ENCODE peak calls at places on chromosomes 12 and 14, in seven cellular contexts. One of them, this sample, is unnamed.

GRCh38 chr12:131279281-131279921 is 325.7 kb downstream of the ADGRD1 start:
- DNase-seq in WTC11: no peak
- DNase-seq in AG04450: no peak
- DNase-seq in right atrium auricular region: no peak
- DNase-seq in astrocyte of the spinal cord: no peak
- DNase-seq in HepG2: no peak
- DNase-seq in AG09319: no peak
- DNase-seq in this sample: no peak

GRCh38 chr12:58206876-58207275 is 265.5 kb downstream of the ATP23 start:
- DNase-seq in HepG2: no peak
- DNase-seq in AG09319: no peak
- DNase-seq in right atrium auricular region: no peak
- DNase-seq in WTC11: no peak
- DNase-seq in AG04450: no peak
- DNase-seq in astrocyte of the spinal cord: no peak
- DNase-seq in this sample: no peak

GRCh38 chr12:46382974-46383653 is 10.5 kb upstream of the SLC38A2 start:
- DNase-seq in AG04450: peak
- DNase-seq in HepG2: peak
- DNase-seq in astrocyte of the spinal cord: peak
- DNase-seq in right atrium auricular region: peak
- DNase-seq in AG09319: peak
- DNase-seq in WTC11: peak
- DNase-seq in this sample: peak

GRCh38 chr12:24945039-24945438 is 3.9 kb downstream of the BCAT1 start:
- DNase-seq in AG04450: no peak
- DNase-seq in astrocyte of the spinal cord: no peak
- DNase-seq in WTC11: no peak
- DNase-seq in HepG2: no peak
- DNase-seq in right atrium auricular region: no peak
- DNase-seq in AG09319: no peak
- DNase-seq in this sample: no peak

GRCh38 chr12:79690606-79691298 is at the start of gene PAWR:
- DNase-seq in AG09319: no peak
- DNase-seq in right atrium auricular region: no peak
- DNase-seq in astrocyte of the spinal cord: peak
- DNase-seq in HepG2: peak
- DNase-seq in WTC11: peak
- DNase-seq in AG04450: no peak
- DNase-seq in this sample: peak

GRCh38 chr12:77401480-77402105 is 336.2 kb upstream of the E2F7 start:
- DNase-seq in HepG2: no peak
- DNase-seq in AG09319: no peak
- DNase-seq in AG04450: no peak
- DNase-seq in right atrium auricular region: no peak
- DNase-seq in astrocyte of the spinal cord: no peak
- DNase-seq in WTC11: no peak
- DNase-seq in this sample: no peak

GRCh38 chr12:23834076-23834475 is 115.4 kb downstream of the SOX5 start:
- DNase-seq in HepG2: no peak
- DNase-seq in WTC11: no peak
- DNase-seq in astrocyte of the spinal cord: peak
- DNase-seq in AG04450: no peak
- DNase-seq in AG09319: no peak
- DNase-seq in right atrium auricular region: no peak
- DNase-seq in this sample: no peak

GRCh38 chr14:101358320-101358569 is 203.1 kb upstream of the DIO3 start:
- DNase-seq in HepG2: no peak
- DNase-seq in AG09319: no peak
- DNase-seq in astrocyte of the spinal cord: no peak
- DNase-seq in AG04450: no peak
- DNase-seq in right atrium auricular region: no peak
- DNase-seq in WTC11: no peak
- DNase-seq in this sample: no peak

GRCh38 chr12:23450810-23451209 is 498.7 kb downstream of the SOX5 start:
- DNase-seq in AG09319: no peak
- DNase-seq in AG04450: no peak
- DNase-seq in astrocyte of the spinal cord: no peak
- DNase-seq in HepG2: no peak
- DNase-seq in WTC11: no peak
- DNase-seq in right atrium auricular region: no peak
- DNase-seq in this sample: no peak

GRCh38 chr12:47753021-47754001 is 5.4 kb downstream of the RAPGEF3 start:
- DNase-seq in astrocyte of the spinal cord: no peak
- DNase-seq in HepG2: no peak
- DNase-seq in right atrium auricular region: peak
- DNase-seq in WTC11: peak
- DNase-seq in AG04450: no peak
- DNase-seq in AG09319: no peak
- DNase-seq in this sample: no peak

GRCh38 chr12:81811066-81811777 is 52.1 kb upstream of the PPFIA2 start:
- DNase-seq in astrocyte of the spinal cord: peak
- DNase-seq in AG04450: no peak
- DNase-seq in right atrium auricular region: no peak
- DNase-seq in WTC11: peak
- DNase-seq in HepG2: no peak
- DNase-seq in AG09319: peak
- DNase-seq in this sample: no peak

GRCh38 chr14:100605706-100606686 is 18.8 kb upstream of the BEGAIN start:
- DNase-seq in astrocyte of the spinal cord: no peak
- DNase-seq in AG04450: no peak
- DNase-seq in AG09319: no peak
- DNase-seq in right atrium auricular region: no peak
- DNase-seq in WTC11: no peak
- DNase-seq in HepG2: no peak
- DNase-seq in this sample: no peak

GRCh38 chr14:102040153-102040552 is 46.7 kb downstream of the HSP90AA1 start:
- DNase-seq in right atrium auricular region: no peak
- DNase-seq in AG04450: no peak
- DNase-seq in AG09319: no peak
- DNase-seq in HepG2: no peak
- DNase-seq in astrocyte of the spinal cord: no peak
- DNase-seq in WTC11: no peak
- DNase-seq in this sample: no peak

GRCh38 chr14:101200650-101201516 is 297.4 kb upstream of the RTL1 start:
- DNase-seq in WTC11: no peak
- DNase-seq in HepG2: no peak
- DNase-seq in astrocyte of the spinal cord: no peak
- DNase-seq in AG09319: no peak
- DNase-seq in right atrium auricular region: peak
- DNase-seq in AG04450: no peak
- DNase-seq in this sample: no peak

GRCh38 chr12:50936821-50937220 is 15.5 kb upstream of the HIGD1C start:
- DNase-seq in WTC11: no peak
- DNase-seq in AG09319: no peak
- DNase-seq in HepG2: no peak
- DNase-seq in astrocyte of the spinal cord: no peak
- DNase-seq in AG04450: no peak
- DNase-seq in right atrium auricular region: no peak
- DNase-seq in this sample: no peak

GRCh38 chr12:16100206-16100605 is 177.3 kb downstream of the SLC15A5 start:
- DNase-seq in right atrium auricular region: no peak
- DNase-seq in HepG2: no peak
- DNase-seq in WTC11: no peak
- DNase-seq in AG04450: no peak
- DNase-seq in AG09319: no peak
- DNase-seq in astrocyte of the spinal cord: no peak
- DNase-seq in this sample: no peak
- TF ChIP-seq CTCF in right atrium auricular region: no peak
- TF ChIP-seq CTCF in HepG2: no peak
- TF ChIP-seq CTCF in WTC11: no peak
- TF ChIP-seq CTCF in AG04450: no peak
- TF ChIP-seq CTCF in AG09319: no peak
- TF ChIP-seq CTCF in astrocyte of the spinal cord: no peak
- TF ChIP-seq CTCF in this sample: no peak

GRCh38 chr14:68297871-68298468 is 478.4 kb downstream of the RAD51B start:
- DNase-seq in AG09319: no peak
- DNase-seq in astrocyte of the spinal cord: peak
- DNase-seq in HepG2: peak
- DNase-seq in AG04450: no peak
- DNase-seq in WTC11: peak
- DNase-seq in right atrium auricular region: no peak
- DNase-seq in this sample: no peak
- TF ChIP-seq CTCF in AG09319: peak
- TF ChIP-seq CTCF in astrocyte of the spinal cord: peak
- TF ChIP-seq CTCF in HepG2: peak
- TF ChIP-seq CTCF in AG04450: peak
- TF ChIP-seq CTCF in WTC11: no peak
- TF ChIP-seq CTCF in right atrium auricular region: peak
- TF ChIP-seq CTCF in this sample: no peak

GRCh38 chr14:61492474-61492873 is 171.1 kb downstream of the PRKCH start:
- DNase-seq in WTC11: no peak
- DNase-seq in right atrium auricular region: no peak
- DNase-seq in AG09319: no peak
- DNase-seq in astrocyte of the spinal cord: no peak
- DNase-seq in HepG2: no peak
- DNase-seq in AG04450: no peak
- DNase-seq in this sample: peak
- TF ChIP-seq CTCF in WTC11: no peak
- TF ChIP-seq CTCF in right atrium auricular region: no peak
- TF ChIP-seq CTCF in AG09319: no peak
- TF ChIP-seq CTCF in astrocyte of the spinal cord: no peak
- TF ChIP-seq CTCF in HepG2: no peak
- TF ChIP-seq CTCF in AG04450: no peak
- TF ChIP-seq CTCF in this sample: no peak

GRCh38 chr12:41188841-41189394 is 798 bp downstream of the PDZRN4 start:
- DNase-seq in WTC11: peak
- DNase-seq in HepG2: no peak
- DNase-seq in AG04450: no peak
- DNase-seq in right atrium auricular region: no peak
- DNase-seq in astrocyte of the spinal cord: no peak
- DNase-seq in AG09319: no peak
- DNase-seq in this sample: no peak

GRCh38 chr12:41189395-41190251 is 1.5 kb downstream of the PDZRN4 start:
- DNase-seq in right atrium auricular region: no peak
- DNase-seq in HepG2: no peak
- DNase-seq in AG04450: no peak
- DNase-seq in astrocyte of the spinal cord: peak
- DNase-seq in AG09319: no peak
- DNase-seq in WTC11: peak
- DNase-seq in this sample: no peak

GRCh38 chr12:41188058-41188840 is at the start of gene PDZRN4:
- DNase-seq in astrocyte of the spinal cord: no peak
- DNase-seq in right atrium auricular region: peak
- DNase-seq in HepG2: no peak
- DNase-seq in WTC11: peak
- DNase-seq in AG09319: no peak
- DNase-seq in AG04450: no peak
- DNase-seq in this sample: no peak

GRCh38 chr12:41193321-41193720 is 5.2 kb downstream of the PDZRN4 start:
- DNase-seq in right atrium auricular region: no peak
- DNase-seq in AG04450: no peak
- DNase-seq in astrocyte of the spinal cord: no peak
- DNase-seq in HepG2: no peak
- DNase-seq in AG09319: no peak
- DNase-seq in WTC11: no peak
- DNase-seq in this sample: no peak

DNA sequence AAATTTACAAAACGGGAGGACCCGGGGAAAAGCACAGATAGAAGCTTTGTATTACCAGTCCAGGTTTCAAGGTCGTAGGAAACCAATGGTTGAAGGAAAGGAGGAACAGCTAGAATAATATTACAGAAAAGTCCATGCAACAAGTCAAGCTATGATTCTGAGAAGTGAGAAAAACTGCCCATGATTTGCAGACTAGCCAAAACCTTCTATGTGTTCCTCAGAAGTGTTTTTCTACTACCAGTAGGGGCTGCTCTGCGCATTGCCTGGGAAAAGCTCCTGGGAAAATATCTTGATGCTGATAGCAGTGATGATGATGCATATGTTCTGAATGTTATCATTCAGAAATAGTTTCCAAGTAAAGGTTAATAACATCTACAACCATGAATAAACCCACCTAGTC is 2.2 kb downstream of the PDZRN4 start:
- DNase-seq in WTC11: no peak
- DNase-seq in HepG2: peak
- DNase-seq in AG04450: no peak
- DNase-seq in AG09319: no peak
- DNase-seq in astrocyte of the spinal cord: peak
- DNase-seq in right atrium auricular region: no peak
- DNase-seq in this sample: no peak
- TF ChIP-seq CTCF in WTC11: no peak
- TF ChIP-seq CTCF in HepG2: peak
- TF ChIP-seq CTCF in AG04450: peak
- TF ChIP-seq CTCF in AG09319: peak
- TF ChIP-seq CTCF in astrocyte of the spinal cord: peak
- TF ChIP-seq CTCF in right atrium auricular region: peak
- TF ChIP-seq CTCF in this sample: no peak

DNA sequence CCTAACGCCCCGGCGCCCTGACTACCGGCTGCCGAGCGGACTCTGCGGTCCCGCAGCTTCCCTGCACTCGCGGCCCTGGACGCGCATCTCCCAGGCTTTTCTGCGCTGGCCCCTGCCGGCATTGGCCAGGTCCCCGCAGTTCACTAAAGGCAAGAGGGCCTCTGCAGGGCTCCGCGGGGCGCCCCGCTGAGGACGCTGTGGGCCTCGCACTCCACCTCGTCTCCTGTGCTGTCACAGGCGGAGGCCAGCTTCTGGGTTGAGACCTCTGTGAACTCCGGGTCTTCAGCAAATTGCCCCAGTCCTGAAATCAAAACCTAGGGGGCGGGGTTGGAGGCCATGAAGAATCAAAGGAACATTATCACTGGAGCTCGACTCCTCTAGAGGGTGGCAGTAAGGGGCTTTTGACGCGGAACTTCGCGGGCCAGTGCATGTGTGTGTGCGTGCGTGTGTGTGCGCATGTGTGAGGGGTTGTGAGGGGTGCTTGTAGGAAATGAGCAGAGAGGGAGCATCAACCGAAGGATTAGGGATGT is 68.5 kb upstream of the CAPRIN2 start:
- DNase-seq in HepG2: no peak
- DNase-seq in WTC11: peak
- DNase-seq in AG09319: no peak
- DNase-seq in astrocyte of the spinal cord: no peak
- DNase-seq in AG04450: no peak
- DNase-seq in right atrium auricular region: peak
- DNase-seq in this sample: peak
- TF ChIP-seq CTCF in HepG2: no peak
- TF ChIP-seq CTCF in WTC11: no peak
- TF ChIP-seq CTCF in AG09319: peak
- TF ChIP-seq CTCF in astrocyte of the spinal cord: no peak
- TF ChIP-seq CTCF in AG04450: peak
- TF ChIP-seq CTCF in right atrium auricular region: peak
- TF ChIP-seq CTCF in this sample: peak

DNA sequence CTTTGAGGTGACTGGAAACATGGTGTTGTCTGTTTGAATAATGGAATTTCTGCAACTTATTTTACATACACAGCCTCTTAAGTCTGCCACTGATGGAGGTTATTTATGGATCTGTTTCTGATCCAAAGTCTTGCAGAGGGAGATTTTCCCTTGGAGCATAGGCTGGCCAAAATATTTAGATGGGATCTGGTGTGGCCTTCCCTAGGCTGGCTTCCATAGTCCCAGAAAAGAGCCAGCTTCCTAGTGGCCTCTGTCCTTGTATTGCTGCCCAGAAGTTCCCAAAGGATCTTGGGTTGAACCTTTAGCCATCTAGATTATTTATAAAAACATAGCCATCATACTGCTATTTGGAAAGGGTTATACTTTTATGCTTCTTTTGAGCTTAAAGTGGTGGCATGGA is 491.1 kb upstream of the RGS6 start:
- DNase-seq in right atrium auricular region: no peak
- DNase-seq in AG04450: no peak
- DNase-seq in HepG2: no peak
- DNase-seq in astrocyte of the spinal cord: no peak
- DNase-seq in WTC11: no peak
- DNase-seq in AG09319: no peak
- DNase-seq in this sample: no peak
- TF ChIP-seq CTCF in right atrium auricular region: no peak
- TF ChIP-seq CTCF in AG04450: no peak
- TF ChIP-seq CTCF in HepG2: no peak
- TF ChIP-seq CTCF in astrocyte of the spinal cord: no peak
- TF ChIP-seq CTCF in WTC11: no peak
- TF ChIP-seq CTCF in AG09319: no peak
- TF ChIP-seq CTCF in this sample: no peak

This sample was measured in activated CD8-positive, alpha-beta T cell treated with anti-CD3 and anti-CD28 coated beads for 36 hours.